ENCODE peak calls at places on chromosomes 3 and 15, in seven cellular contexts. One of them, this sample, is unnamed.

GRCh38 chr15:61038910-61039309 is 190.2 kb downstream of the RORA start:
- DNase-seq in HepG2: no peak
- DNase-seq in body of pancreas: no peak
- DNase-seq in uterus: no peak
- DNase-seq in K562: no peak
- DNase-seq in sigmoid colon: no peak
- DNase-seq in ovary: no peak
- DNase-seq in this sample: no peak

GRCh38 chr15:61822511-61822910 is 237.7 kb downstream of the VPS13C start:
- DNase-seq in uterus: no peak
- DNase-seq in sigmoid colon: no peak
- DNase-seq in ovary: no peak
- DNase-seq in HepG2: no peak
- DNase-seq in body of pancreas: no peak
- DNase-seq in K562: no peak
- DNase-seq in this sample: no peak

GRCh38 chr3:4343258-4343657 is 40.1 kb downstream of the SETMAR start:
- DNase-seq in uterus: no peak
- DNase-seq in body of pancreas: no peak
- DNase-seq in sigmoid colon: no peak
- DNase-seq in K562: no peak
- DNase-seq in ovary: no peak
- DNase-seq in HepG2: no peak
- DNase-seq in this sample: no peak

GRCh38 chr15:78125267-78125666 is 6.0 kb downstream of the CIB2 start:
- DNase-seq in body of pancreas: no peak
- DNase-seq in HepG2: no peak
- DNase-seq in uterus: no peak
- DNase-seq in K562: no peak
- DNase-seq in sigmoid colon: no peak
- DNase-seq in ovary: no peak
- DNase-seq in this sample: no peak

GRCh38 chr15:25611603-25612002 is 172.8 kb upstream of the UBE3A start:
- DNase-seq in HepG2: no peak
- DNase-seq in ovary: no peak
- DNase-seq in uterus: no peak
- DNase-seq in K562: no peak
- DNase-seq in sigmoid colon: no peak
- DNase-seq in body of pancreas: no peak
- DNase-seq in this sample: no peak

GRCh38 chr3:147616998-147617619 is 207.9 kb downstream of the ZIC1 start:
- DNase-seq in K562: no peak
- DNase-seq in body of pancreas: no peak
- DNase-seq in HepG2: peak; percentile 18
- DNase-seq in ovary: no peak
- DNase-seq in uterus: no peak
- DNase-seq in sigmoid colon: no peak
- DNase-seq in this sample: no peak

GRCh38 chr15:70342554-70343548 is 245.1 kb upstream of the TLE3 start:
- DNase-seq in ovary: no peak
- DNase-seq in K562: no peak
- DNase-seq in body of pancreas: no peak
- DNase-seq in sigmoid colon: no peak
- DNase-seq in HepG2: no peak
- DNase-seq in uterus: no peak
- DNase-seq in this sample: no peak

GRCh38 chr15:40312370-40313158 is 4.8 kb upstream of the PLCB2 start:
- DNase-seq in K562: no peak
- DNase-seq in sigmoid colon: no peak
- DNase-seq in ovary: peak; percentile 9
- DNase-seq in HepG2: no peak
- DNase-seq in body of pancreas: peak; percentile 88
- DNase-seq in uterus: no peak
- DNase-seq in this sample: no peak

GRCh38 chr3:80697291-80697690 is 929.5 kb upstream of the ROBO1 start:
- DNase-seq in ovary: no peak
- DNase-seq in K562: no peak
- DNase-seq in body of pancreas: no peak
- DNase-seq in sigmoid colon: no peak
- DNase-seq in uterus: no peak
- DNase-seq in HepG2: no peak
- DNase-seq in this sample: no peak

GRCh38 chr3:47412842-47413520 is 32.2 kb downstream of the PTPN23 start:
- DNase-seq in K562: no peak
- DNase-seq in HepG2: no peak
- DNase-seq in sigmoid colon: no peak
- DNase-seq in uterus: no peak
- DNase-seq in ovary: no peak
- DNase-seq in body of pancreas: no peak
- DNase-seq in this sample: no peak

GRCh38 chr15:65087873-65088642 is 11.5 kb downstream of the KBTBD13 start:
- DNase-seq in uterus: peak; percentile 88
- DNase-seq in K562: no peak
- DNase-seq in sigmoid colon: peak; percentile 97
- DNase-seq in HepG2: no peak
- DNase-seq in body of pancreas: no peak
- DNase-seq in ovary: no peak
- DNase-seq in this sample: no peak

GRCh38 chr15:40891810-40892448 is 2.3 kb upstream of the VPS18 start:
- DNase-seq in ovary: no peak
- DNase-seq in K562: peak; percentile 39
- DNase-seq in HepG2: peak; percentile 40
- DNase-seq in sigmoid colon: no peak
- DNase-seq in uterus: no peak
- DNase-seq in body of pancreas: peak; percentile 77
- DNase-seq in this sample: no peak

GRCh38 chr3:196800742-196801141 is 61.1 kb downstream of the PAK2 start:
- DNase-seq in body of pancreas: no peak
- DNase-seq in K562: no peak
- DNase-seq in sigmoid colon: no peak
- DNase-seq in ovary: no peak
- DNase-seq in HepG2: no peak
- DNase-seq in uterus: no peak
- DNase-seq in this sample: no peak

GRCh38 chr15:68526784-68527183 is 52.0 kb upstream of the CORO2B start:
- DNase-seq in body of pancreas: no peak
- DNase-seq in K562: no peak
- DNase-seq in HepG2: no peak
- DNase-seq in uterus: no peak
- DNase-seq in ovary: no peak
- DNase-seq in sigmoid colon: no peak
- DNase-seq in this sample: no peak

GRCh38 chr3:72273615-72274014 is 488.7 kb upstream of the PROK2 start:
- DNase-seq in sigmoid colon: no peak
- DNase-seq in ovary: no peak
- DNase-seq in uterus: no peak
- DNase-seq in body of pancreas: no peak
- DNase-seq in K562: no peak
- DNase-seq in HepG2: no peak
- DNase-seq in this sample: no peak

GRCh38 chr3:123672429-123673146 is 87.7 kb upstream of the HACD2 start:
- DNase-seq in K562: no peak
- DNase-seq in uterus: no peak
- DNase-seq in ovary: no peak
- DNase-seq in HepG2: peak; percentile 15
- DNase-seq in sigmoid colon: no peak
- DNase-seq in body of pancreas: no peak
- DNase-seq in this sample: no peak

GRCh38 chr3:90180543-90180942 is 1073.1 kb downstream of the EPHA3 start:
- DNase-seq in HepG2: no peak
- DNase-seq in sigmoid colon: no peak
- DNase-seq in body of pancreas: no peak
- DNase-seq in ovary: no peak
- DNase-seq in uterus: no peak
- DNase-seq in K562: no peak
- DNase-seq in this sample: no peak

GRCh38 chr3:27387625-27388024 is 18.4 kb upstream of the NEK10 start:
- DNase-seq in body of pancreas: no peak
- DNase-seq in HepG2: no peak
- DNase-seq in sigmoid colon: peak; percentile 71
- DNase-seq in uterus: no peak
- DNase-seq in ovary: no peak
- DNase-seq in K562: no peak
- DNase-seq in this sample: no peak

GRCh38 chr15:33742286-33742685 is 226.0 kb upstream of the CHRM5 start:
- DNase-seq in ovary: no peak
- DNase-seq in uterus: no peak
- DNase-seq in sigmoid colon: no peak
- DNase-seq in K562: no peak
- DNase-seq in body of pancreas: no peak
- DNase-seq in HepG2: no peak
- DNase-seq in this sample: no peak

GRCh38 chr3:50370594-50370993 is 11.3 kb upstream of the TMEM115 start:
- DNase-seq in HepG2: no peak
- DNase-seq in body of pancreas: no peak
- DNase-seq in uterus: no peak
- DNase-seq in sigmoid colon: no peak
- DNase-seq in K562: no peak
- DNase-seq in ovary: no peak
- DNase-seq in this sample: no peak

GRCh38 chr3:188905991-188906635 is 265.7 kb upstream of the TPRG1 start:
- DNase-seq in uterus: no peak
- DNase-seq in sigmoid colon: no peak
- DNase-seq in K562: no peak
- DNase-seq in body of pancreas: no peak
- DNase-seq in ovary: no peak
- DNase-seq in HepG2: no peak
- DNase-seq in this sample: no peak

GRCh38 chr15:50797926-50798325 is 32.4 kb upstream of the SPPL2A start:
- DNase-seq in uterus: no peak
- DNase-seq in body of pancreas: peak; percentile 31
- DNase-seq in HepG2: no peak
- DNase-seq in sigmoid colon: no peak
- DNase-seq in ovary: no peak
- DNase-seq in K562: no peak
- DNase-seq in this sample: no peak

GRCh38 chr15:101808201-101808600 is 3.8 kb upstream of the OR4F15 start:
- DNase-seq in K562: no peak
- DNase-seq in uterus: no peak
- DNase-seq in sigmoid colon: no peak
- DNase-seq in body of pancreas: no peak
- DNase-seq in ovary: no peak
- DNase-seq in HepG2: no peak
- DNase-seq in this sample: no peak

GRCh38 chr15:101804941-101805340 is 1.6 kb downstream of the OR4F6 start:
- DNase-seq in body of pancreas: no peak
- DNase-seq in ovary: no peak
- DNase-seq in sigmoid colon: no peak
- DNase-seq in HepG2: no peak
- DNase-seq in K562: no peak
- DNase-seq in uterus: no peak
- DNase-seq in this sample: no peak

GRCh38 chr15:101810451-101810850 is 1.6 kb upstream of the OR4F15 start:
- DNase-seq in uterus: no peak
- DNase-seq in sigmoid colon: no peak
- DNase-seq in body of pancreas: no peak
- DNase-seq in ovary: no peak
- DNase-seq in HepG2: no peak
- DNase-seq in K562: no peak
- DNase-seq in this sample: no peak

GRCh38 chr15:101805605-101806345 is 2.5 kb downstream of the OR4F6 start:
- DNase-seq in uterus: no peak
- DNase-seq in ovary: no peak
- DNase-seq in body of pancreas: no peak
- DNase-seq in K562: no peak
- DNase-seq in HepG2: no peak
- DNase-seq in sigmoid colon: no peak
- DNase-seq in this sample: no peak

GRCh38 chr15:101807345-101807945 is 4.1 kb downstream of the OR4F6 start:
- DNase-seq in uterus: no peak
- DNase-seq in ovary: no peak
- DNase-seq in sigmoid colon: no peak
- DNase-seq in K562: no peak
- DNase-seq in body of pancreas: no peak
- DNase-seq in HepG2: no peak
- DNase-seq in this sample: no peak
- H3K27ac ChIP-seq in uterus: no peak overlapping the region
- H3K27ac ChIP-seq in ovary: no peak overlapping the region
- H3K27ac ChIP-seq in sigmoid colon: no peak overlapping the region
- H3K27ac ChIP-seq in K562: no peak overlapping the region
- H3K27ac ChIP-seq in body of pancreas: no peak overlapping the region
- H3K27ac ChIP-seq in HepG2: no peak overlapping the region
- H3K27ac ChIP-seq in this sample: no peak overlapping the region

GRCh38 chr3:53056442-53056841 is 10.6 kb upstream of the SFMBT1 start:
- DNase-seq in ovary: no peak
- DNase-seq in body of pancreas: no peak
- DNase-seq in sigmoid colon: peak; percentile 21
- DNase-seq in HepG2: peak; percentile 66
- DNase-seq in uterus: no peak
- DNase-seq in K562: peak; percentile 30
- DNase-seq in this sample: no peak
- TF ChIP-seq CTCF in ovary: no peak
- TF ChIP-seq CTCF in body of pancreas: peak; percentile 15
- TF ChIP-seq CTCF in sigmoid colon: no peak
- TF ChIP-seq CTCF in HepG2: peak; percentile 71
- TF ChIP-seq CTCF in uterus: no peak
- TF ChIP-seq CTCF in K562: no peak
- TF ChIP-seq CTCF in this sample: peak; percentile 22

DNA sequence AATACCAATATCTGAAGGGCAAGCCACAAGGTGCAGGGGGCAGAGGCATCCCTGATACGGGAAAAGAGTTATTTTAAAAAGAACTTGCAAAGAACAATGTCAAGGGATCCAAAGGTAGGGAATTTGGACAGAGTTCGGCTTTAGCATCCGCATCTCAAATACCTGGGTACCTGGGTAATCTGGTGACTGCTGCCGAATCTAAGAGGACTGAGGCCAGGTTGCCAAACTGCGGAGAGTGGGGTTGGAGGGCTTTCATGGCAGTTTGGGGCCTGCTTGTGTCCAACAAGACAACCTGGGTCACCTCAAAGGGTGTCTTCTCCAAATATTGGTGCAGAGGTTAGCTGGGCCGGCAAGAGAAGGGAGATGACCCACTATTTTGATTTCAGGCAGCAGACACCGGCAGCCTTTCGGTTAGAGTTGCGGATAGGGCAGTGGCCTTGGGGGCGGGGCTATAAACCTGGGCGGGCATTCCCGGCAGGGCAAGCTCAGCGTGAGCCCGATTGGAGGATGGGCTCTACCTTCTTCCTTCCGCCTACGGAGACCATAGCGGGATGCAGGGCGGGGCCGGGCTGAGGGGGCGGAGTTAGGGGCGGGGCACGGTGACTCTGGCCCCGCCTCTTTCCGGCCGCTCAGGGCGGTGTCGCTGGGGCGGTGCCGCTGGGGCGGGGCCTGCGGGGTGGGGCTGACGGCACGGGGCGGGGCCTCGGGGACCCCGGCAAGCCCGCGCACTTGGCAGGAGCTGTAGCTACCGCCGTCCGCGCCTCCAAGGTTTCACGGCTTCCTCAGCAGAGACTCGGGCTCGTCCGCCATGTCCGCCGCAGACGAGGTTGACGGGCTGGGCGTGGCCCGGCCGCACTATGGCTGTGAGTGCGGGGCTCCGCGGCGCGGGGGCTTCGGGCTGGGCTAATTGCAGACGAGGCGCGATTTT is at the start of gene IQGAP1:
- DNase-seq in uterus: peak; percentile 99
- DNase-seq in body of pancreas: peak; percentile 98
- DNase-seq in ovary: peak; percentile 98
- DNase-seq in HepG2: peak; percentile 92
- DNase-seq in K562: peak; percentile 97
- DNase-seq in sigmoid colon: peak; percentile 99
- DNase-seq in this sample: peak; percentile 80
- TF ChIP-seq POLR2A in uterus: peak; percentile 77
- TF ChIP-seq POLR2A in body of pancreas: peak; percentile 94
- TF ChIP-seq POLR2A in ovary: peak; percentile 85
- TF ChIP-seq POLR2A in HepG2: peak; percentile 78
- TF ChIP-seq POLR2A in K562: peak; percentile 84
- TF ChIP-seq POLR2A in sigmoid colon: peak; percentile 78
- TF ChIP-seq POLR2A in this sample: peak; percentile 94

GRCh38 chr15:84634228-84634837 is 19.8 kb downstream of the WDR73 start:
- DNase-seq in uterus: no peak
- DNase-seq in K562: no peak
- DNase-seq in sigmoid colon: no peak
- DNase-seq in HepG2: no peak
- DNase-seq in body of pancreas: no peak
- DNase-seq in ovary: no peak
- DNase-seq in this sample: no peak
- H3K27ac ChIP-seq in uterus: peak overlapping the region; percentile 95
- H3K27ac ChIP-seq in K562: no peak overlapping the region
- H3K27ac ChIP-seq in sigmoid colon: peak overlapping the region; percentile 97
- H3K27ac ChIP-seq in HepG2: no peak overlapping the region
- H3K27ac ChIP-seq in body of pancreas: peak overlapping the region; percentile 93
- H3K27ac ChIP-seq in ovary: peak overlapping the region; percentile 91
- H3K27ac ChIP-seq in this sample: peak overlapping the region; percentile 91

This sample was measured in esophagus squamous epithelium.